ENCODE peak calls at places on chromosome 18, in eight cellular contexts. H, P, C, Q, S, Z, K and I are unnamed samples.

GRCh38 chr18:22604390-22604985 is 186.8 kb upstream of the CTAGE1 start:
- DNase-seq in H (no peak), P (no peak), C (peak; percentile 61), Q (peak; percentile 45), S (no peak), Z (no peak), K (peak; percentile 36), I (no peak)

GRCh38 chr18:48161201-48161910 is 230.9 kb upstream of the SMAD2 start:
- DNase-seq in H (peak; percentile 95), P (peak; percentile 45), C (peak; percentile 91), Q (peak; percentile 86), S (peak; percentile 87), Z (peak; percentile 82), K (peak; percentile 5), I (no peak)

GRCh38 chr18:23822590-23823385 is 133.5 kb downstream of the LAMA3 start:
- DNase-seq in H (peak; percentile 64), P (no peak), C (no peak), Q (no peak), S (no peak), Z (no peak), K (peak; percentile 49), I (no peak)

GRCh38 chr18:41096504-41096903 is 858.5 kb upstream of the PIK3C3 start:
- DNase-seq in H (no peak), P (no peak), C (no peak), Q (no peak), S (peak; percentile 15), Z (no peak), K (peak; percentile 42), I (no peak)

GRCh38 chr18:32040936-32041335 is 22.3 kb downstream of the RNF125 start:
- DNase-seq in H (no peak), P (peak; percentile 48), C (no peak), Q (no peak), S (no peak), Z (no peak), K (no peak), I (peak; percentile 32)

GRCh38 chr18:58584219-58585127 is 44.4 kb downstream of the ALPK2 start:
- DNase-seq in H (peak; percentile 71), P (no peak), C (no peak), Q (no peak), S (peak; percentile 84), Z (peak; percentile 47), K (peak; percentile 48), I (peak; percentile 31)

GRCh38 chr18:71878226-71878625 is 665.9 kb downstream of the CBLN2 start:
- DNase-seq in H (no peak), P (no peak), C (no peak), Q (no peak), S (no peak), Z (no peak), K (no peak), I (no peak)

GRCh38 chr18:75176849-75177248 is 32.1 kb downstream of the PTGR3 start:
- DNase-seq in H (peak; percentile 22), P (no peak), C (no peak), Q (no peak), S (no peak), Z (no peak), K (no peak), I (no peak)

GRCh38 chr18:52869942-52870907 is 530.2 kb downstream of the DCC start:
- DNase-seq in H (peak; percentile 78), P (no peak), C (no peak), Q (no peak), S (peak; percentile 54), Z (peak; percentile 74), K (no peak), I (no peak)
- TF ChIP-seq CTCF in H (peak; percentile 73), P (no peak), C (peak; percentile 17), Q (no peak), S (peak; percentile 56), Z (peak; percentile 66), K (no peak), I (no peak)

DNA sequence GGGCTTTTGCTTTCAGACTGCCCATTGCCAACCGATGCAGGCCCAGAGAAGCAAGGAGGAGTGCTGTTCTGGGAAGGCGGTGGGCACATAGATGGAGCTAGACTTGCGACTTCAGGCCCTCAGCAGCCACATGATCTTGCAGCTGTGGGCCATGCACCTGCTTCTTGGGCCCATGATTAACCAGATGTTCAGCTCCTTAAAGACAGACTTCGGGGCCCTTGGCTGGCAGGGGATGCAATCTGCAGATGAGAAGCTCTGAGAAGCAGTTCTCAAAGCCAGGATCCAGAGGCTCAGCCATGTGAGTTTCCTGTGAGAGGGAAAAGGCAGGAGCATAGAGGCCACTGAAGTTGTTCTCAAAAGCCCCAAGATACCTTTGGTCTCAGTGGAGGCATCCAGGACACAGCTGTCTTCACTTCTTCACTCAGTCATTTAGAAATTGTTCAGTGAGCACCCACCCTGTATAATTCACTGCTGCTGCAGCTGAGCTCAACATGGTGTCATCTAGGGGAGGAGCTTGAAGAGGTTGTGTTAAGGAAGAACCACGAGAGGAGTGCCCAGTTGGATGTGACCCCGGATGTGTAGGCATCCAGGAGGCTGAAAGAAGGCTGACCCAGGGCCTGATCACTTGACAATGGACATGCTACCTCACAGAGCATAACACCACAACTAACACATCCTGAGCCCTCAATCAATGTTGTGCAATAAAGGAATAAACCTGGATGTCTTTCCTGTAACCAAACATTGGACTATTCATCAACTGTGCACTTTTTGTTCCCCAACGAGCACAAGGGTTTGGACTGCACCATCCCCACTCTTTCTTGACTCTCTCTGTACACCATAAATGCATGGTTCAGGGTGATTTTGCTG is 44.7 kb upstream of the TMEM200C start:
- DNase-seq in H (no peak), P (no peak), C (no peak), Q (no peak), S (no peak), Z (no peak), K (no peak), I (no peak)
- H3K27ac ChIP-seq in H (no peak overlapping the region), P (no peak overlapping the region), C (no peak overlapping the region), Q (no peak overlapping the region), S (no peak overlapping the region), Z (no peak overlapping the region), K (no peak overlapping the region), I (no peak overlapping the region)

GRCh38 chr18:46622999-46623398 is 34.0 kb downstream of the LOXHD1 start:
- DNase-seq in H (no peak), P (no peak), C (no peak), Q (no peak), S (no peak), Z (no peak), K (peak; percentile 15), I (no peak)

GRCh38 chr18:46627136-46627535 is 29.9 kb downstream of the LOXHD1 start:
- DNase-seq in H (no peak), P (no peak), C (no peak), Q (no peak), S (no peak), Z (no peak), K (no peak), I (no peak)

GRCh38 chr18:46624127-46624526 is 32.9 kb downstream of the LOXHD1 start:
- DNase-seq in H (no peak), P (no peak), C (no peak), Q (no peak), S (no peak), Z (no peak), K (no peak), I (no peak)

GRCh38 chr18:46623541-46623940 is 33.5 kb downstream of the LOXHD1 start:
- DNase-seq in H (no peak), P (peak; percentile 22), C (no peak), Q (no peak), S (no peak), Z (no peak), K (no peak), I (peak; percentile 26)

GRCh38 chr18:46625069-46625468 is 32.0 kb downstream of the LOXHD1 start:
- DNase-seq in H (no peak), P (no peak), C (no peak), Q (no peak), S (no peak), Z (no peak), K (no peak), I (no peak)
- H3K27me3 ChIP-seq in H (peaks cover 4% of the 10 kb centered on the region), P (no peaks in the 10 kb centered on the region), C (no peaks in the 10 kb centered on the region), Q (peaks cover 10% of the 10 kb centered on the region), S (no peaks in the 10 kb centered on the region), Z (no peaks in the 10 kb centered on the region), K (no peaks in the 10 kb centered on the region), I (no peaks in the 10 kb centered on the region)

GRCh38 chr18:45850021-45850420 is 24.5 kb downstream of the SIGLEC15 start:
- DNase-seq in H (peak; percentile 81), P (no peak), C (no peak), Q (no peak), S (peak; percentile 42), Z (peak; percentile 59), K (no peak), I (no peak)
- TF ChIP-seq CTCF in H (peak; percentile 74), P (no peak), C (peak; percentile 17), Q (no peak), S (peak; percentile 45), Z (peak; percentile 62), K (peak; percentile 36), I (no peak)